ENCODE peak calls at places on chromosomes 5 and 9, in nine cellular contexts. Y is stimulated activated CD8-positive, alpha-beta memory T cell treated with anti-CD3 and anti-CD28 coated beads, Interleukin-4, amount 100 ng/mL, for 4 hours; L is M059J; C is dorsolateral prefrontal cortex; X is HT-29; V is C1 segment of cervical spinal cord; P is GM12865; N is choroid plexus epithelial cell; T is stimulated activated CD4-positive, alpha-beta T cell treated with anti-CD3 and anti-CD28 coated beads, Interleukin-4, amount 100 ng/mL, for 4 hours. W is an unnamed sample.

GRCh38 chr5:153523196-153523595 is 32.7 kb downstream of the GRIA1 start:
- DNase-seq in Y (no peak), L (peak; percentile 81), C (no peak), X (no peak), V (no peak), P (no peak), N (peak; percentile 47), T (no peak), W (no peak)

GRCh38 chr9:811101-811531 is 30.4 kb upstream of the DMRT1 start:
- DNase-seq in Y (no peak), L (peak; percentile 85), C (no peak), X (peak; percentile 5), V (no peak), P (no peak), N (no peak), T (no peak), W (no peak)

GRCh38 chr5:14880688-14881087 is 9.1 kb upstream of the ANKH start:
- DNase-seq in Y (no peak), L (peak; percentile 34), C (no peak), X (no peak), V (no peak), P (no peak), N (peak; percentile 68), T (no peak), W (no peak)

GRCh38 chr9:101397746-101398334 is 578 bp downstream of the MRPL50 start:
- DNase-seq in Y (no peak), L (no peak), C (no peak), X (no peak), V (no peak), P (peak; percentile 34), N (peak; percentile 37), T (no peak), W (no peak)

GRCh38 chr9:135960328-135961276 is 571 bp downstream of the UBAC1 start:
- DNase-seq in Y (no peak), L (peak; percentile 38), C (no peak), X (peak; percentile 40), V (no peak), P (no peak), N (peak; percentile 13), T (no peak), W (peak; percentile 57)

GRCh38 chr5:125313555-125313954 is 567.1 kb upstream of the ZNF608 start:
- DNase-seq in Y (no peak), L (no peak), C (no peak), X (no peak), V (no peak), P (no peak), N (no peak), T (no peak), W (no peak)

GRCh38 chr5:109880907-109881685 is 191.4 kb downstream of the MAN2A1 start:
- DNase-seq in Y (no peak), L (peak; percentile 23), C (peak; percentile 59), X (no peak), V (no peak), P (no peak), N (peak; percentile 23), T (no peak), W (peak; percentile 35)

GRCh38 chr5:140303987-140304386 is 1.1 kb upstream of the PFDN1 start:
- DNase-seq in Y (no peak), L (no peak), C (no peak), X (no peak), V (no peak), P (no peak), N (no peak), T (no peak), W (no peak)

GRCh38 chr9:109035684-109036423 is 22.6 kb upstream of the CTNNAL1 start:
- DNase-seq in Y (no peak), L (peak; percentile 97), C (no peak), X (peak; percentile 50), V (no peak), P (no peak), N (peak; percentile 92), T (no peak), W (no peak)

GRCh38 chr5:92927291-92927778 is 653.7 kb downstream of the NR2F1-AS1 start:
- DNase-seq in Y (no peak), L (peak; percentile 12), C (peak; percentile 51), X (peak; percentile 81), V (peak; percentile 15), P (no peak), N (no peak), T (no peak), W (peak; percentile 74)

GRCh38 chr9:136695435-136695895 is 8.2 kb upstream of the AGPAT2 start:
- DNase-seq in Y (no peak), L (peak; percentile 52), C (no peak), X (peak; percentile 94), V (no peak), P (no peak), N (no peak), T (no peak), W (no peak)

W was measured in left kidney.